ENCODE peak calls at places on chromosomes 2 and 18, in six cellular contexts. I, B, J, U, T and L are unnamed samples.

GRCh38 chr2:44722002-44722625 is 219.4 kb upstream of the SIX3 start:
- DNase-seq in I (peak; percentile 6), B (no peak), J (no peak), U (no peak), T (no peak), L (no peak)

GRCh38 chr2:218421027-218421426 is 2.1 kb downstream of the VIL1 start:
- DNase-seq in I (no peak), B (no peak), J (no peak), U (peak; percentile 17), T (no peak), L (no peak)

GRCh38 chr2:164920430-164920829 is 34.9 kb downstream of the SLC38A11 start:
- DNase-seq in I (peak; percentile 96), B (no peak), J (peak; percentile 96), U (no peak), T (peak; percentile 65), L (no peak)

GRCh38 chr18:29063346-29063745 is 886.4 kb upstream of the CDH2 start:
- DNase-seq in I (no peak), B (no peak), J (peak; percentile 37), U (no peak), T (no peak), L (no peak)

GRCh38 chr2:18406219-18406618 is 154.2 kb downstream of the RDH14 start:
- DNase-seq in I (no peak), B (no peak), J (no peak), U (no peak), T (no peak), L (no peak)

GRCh38 chr2:164967781-164968228 is 12.5 kb upstream of the SLC38A11 start:
- DNase-seq in I (peak; percentile 79), B (no peak), J (peak; percentile 99), U (no peak), T (peak; percentile 64), L (no peak)

GRCh38 chr2:217527586-217528202 is 475.1 kb downstream of the TNS1 start:
- DNase-seq in I (peak; percentile 95), B (no peak), J (peak; percentile 52), U (no peak), T (no peak), L (no peak)

GRCh38 chr18:48709371-48709770 is 170.5 kb downstream of the CTIF start:
- DNase-seq in I (no peak), B (no peak), J (no peak), U (peak; percentile 40), T (no peak), L (no peak)

GRCh38 chr18:37246779-37247340 is 318.7 kb downstream of the CELF4 start:
- DNase-seq in I (no peak), B (no peak), J (no peak), U (no peak), T (no peak), L (no peak)

GRCh38 chr2:223109341-223109740 is 57.4 kb downstream of the KCNE4 start:
- DNase-seq in I (peak; percentile 43), B (no peak), J (no peak), U (no peak), T (no peak), L (no peak)

GRCh38 chr2:55771612-55772011 is 78.0 kb upstream of the PNPT1 start:
- DNase-seq in I (peak; percentile 74), B (no peak), J (peak; percentile 67), U (no peak), T (peak; percentile 53), L (no peak)

GRCh38 chr2:43942001-43942400 is 53.8 kb downstream of the LRPPRC start:
- DNase-seq in I (no peak), B (no peak), J (peak; percentile 1), U (no peak), T (no peak), L (no peak)

GRCh38 chr2:174599310-174599941 is 1.8 kb upstream of the WIPF1 start:
- DNase-seq in I (no peak), B (no peak), J (no peak), U (no peak), T (no peak), L (no peak)

GRCh38 chr2:7707723-7708122 is 790.5 kb downstream of the RNF144A start:
- DNase-seq in I (peak; percentile 82), B (no peak), J (peak; percentile 51), U (no peak), T (no peak), L (no peak)

GRCh38 chr2:191566347-191566746 is 111.6 kb upstream of the NABP1 start:
- DNase-seq in I (peak; percentile 71), B (peak; percentile 57), J (peak; percentile 59), U (no peak), T (peak; percentile 77), L (peak; percentile 16)

GRCh38 chr2:26438926-26439325 is 37.2 kb downstream of the DRC1 start:
- DNase-seq in I (peak; percentile 40), B (no peak), J (no peak), U (no peak), T (no peak), L (no peak)

GRCh38 chr2:184067502-184067901 is 530.8 kb upstream of the ZNF804A start:
- DNase-seq in I (no peak), B (no peak), J (no peak), U (no peak), T (no peak), L (no peak)

GRCh38 chr18:30920757-30921156 is 121.8 kb downstream of the DSC3 start:
- DNase-seq in I (no peak), B (no peak), J (no peak), U (no peak), T (no peak), L (no peak)

GRCh38 chr2:7794916-7795315 is 877.7 kb downstream of the RNF144A start:
- DNase-seq in I (no peak), B (no peak), J (no peak), U (no peak), T (no peak), L (no peak)

GRCh38 chr2:84782717-84783442 is 98.0 kb downstream of the TRABD2A start:
- DNase-seq in I (peak; percentile 9), B (peak; percentile 73), J (peak; percentile 17), U (no peak), T (no peak), L (peak; percentile 73)

GRCh38 chr2:11785611-11785940 is 39.1 kb downstream of the LPIN1 start:
- DNase-seq in I (no peak), B (no peak), J (no peak), U (no peak), T (no peak), L (no peak)
- H3K36me3 ChIP-seq in I (peaks cover 9% of the 10 kb centered on the region), B (peaks cover 72% of the 10 kb centered on the region), J (peaks cover 54% of the 10 kb centered on the region), U (peaks cover 22% of the 10 kb centered on the region), T (peaks cover 3% of the 10 kb centered on the region), L (peaks cover 21% of the 10 kb centered on the region)

GRCh38 chr18:22816266-22817176 is 116.6 kb upstream of the RBBP8 start:
- DNase-seq in I (no peak), B (no peak), J (no peak), U (no peak), T (peak; percentile 41), L (no peak)

GRCh38 chr18:22814329-22814703 is 118.8 kb upstream of the RBBP8 start:
- DNase-seq in I (no peak), B (no peak), J (no peak), U (no peak), T (no peak), L (no peak)

GRCh38 chr18:22817844-22818243 is 115.3 kb upstream of the RBBP8 start:
- DNase-seq in I (no peak), B (no peak), J (peak; percentile 52), U (no peak), T (no peak), L (no peak)

DNA sequence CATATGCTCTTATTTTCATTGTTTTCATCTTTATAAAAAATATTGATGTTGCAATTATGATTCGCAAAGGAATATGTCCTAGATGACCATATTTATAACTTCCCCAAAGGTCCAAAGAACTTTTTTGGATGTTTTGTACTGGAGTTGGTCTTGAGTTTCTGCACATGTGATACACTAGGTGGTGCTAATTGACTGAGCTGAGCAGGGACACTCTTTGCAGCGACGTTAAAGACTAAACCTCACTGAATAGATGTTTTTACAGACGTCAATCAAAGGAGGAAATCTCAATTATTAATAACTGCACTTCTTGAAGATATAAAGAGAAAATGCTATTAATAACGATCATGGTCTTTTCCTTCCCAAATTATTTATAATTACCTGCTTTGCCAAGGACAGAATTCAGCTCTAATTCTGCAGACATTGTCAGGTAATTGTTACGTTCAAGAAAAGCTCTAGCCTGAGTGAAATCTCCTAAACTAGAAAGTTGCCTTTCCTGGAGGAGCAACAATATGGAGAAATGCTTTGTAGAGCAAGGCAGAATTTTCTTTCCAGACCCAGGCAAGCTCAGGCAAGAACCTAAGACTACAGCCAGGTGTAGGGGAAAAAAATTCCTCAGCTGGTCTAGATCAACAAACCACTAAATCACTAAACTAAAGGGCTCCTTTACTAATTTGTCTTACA is 119.3 kb upstream of the RBBP8 start:
- DNase-seq in I (peak; percentile 71), B (no peak), J (peak; percentile 65), U (no peak), T (peak; percentile 57), L (peak; percentile 27)
- H3K4me3 ChIP-seq in I (no peak overlapping the region), B (no peak overlapping the region), J (no peak overlapping the region), U (no peak overlapping the region), T (no peak overlapping the region), L (no peak overlapping the region)

GRCh38 chr18:9296233-9297006 is 38.2 kb upstream of the TWSG1 start:
- DNase-seq in I (no peak), B (no peak), J (peak; percentile 18), U (no peak), T (no peak), L (no peak)

GRCh38 chr18:9290171-9290570 is 44.4 kb upstream of the TWSG1 start:
- DNase-seq in I (no peak), B (no peak), J (peak; percentile 75), U (no peak), T (no peak), L (no peak)

GRCh38 chr18:9293948-9294347 is 40.6 kb upstream of the TWSG1 start:
- DNase-seq in I (no peak), B (no peak), J (no peak), U (no peak), T (no peak), L (no peak)

GRCh38 chr18:9289698-9290097 is 44.9 kb upstream of the TWSG1 start:
- DNase-seq in I (no peak), B (no peak), J (no peak), U (no peak), T (no peak), L (no peak)

DNA sequence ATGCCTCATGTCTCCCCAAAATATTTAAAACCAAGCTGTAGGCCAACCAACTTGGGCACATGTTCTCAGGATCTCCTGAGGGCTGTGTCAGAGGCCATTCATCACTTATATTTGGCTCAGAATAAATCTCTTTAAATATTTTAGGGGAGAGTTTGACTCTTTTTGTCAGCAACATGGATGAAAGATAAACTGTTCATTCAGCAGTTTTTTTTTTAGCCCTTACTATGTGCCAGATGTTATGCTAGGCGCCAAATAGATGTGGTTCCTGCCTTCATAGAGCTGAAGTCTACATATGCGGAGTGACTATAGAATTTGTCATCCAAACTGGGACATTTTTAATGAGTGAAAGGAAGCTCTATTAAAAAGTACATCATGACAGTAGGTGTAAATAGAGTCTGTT is 42.5 kb upstream of the TWSG1 start:
- DNase-seq in I (no peak), B (no peak), J (no peak), U (no peak), T (no peak), L (no peak)
- H3K9me3 ChIP-seq in I (no peaks in the 10 kb centered on the region), B (no peaks in the 10 kb centered on the region), J (peaks cover 12% of the 10 kb centered on the region), U (peaks cover 18% of the 10 kb centered on the region), T (no peaks in the 10 kb centered on the region), L (no peaks in the 10 kb centered on the region)

DNA sequence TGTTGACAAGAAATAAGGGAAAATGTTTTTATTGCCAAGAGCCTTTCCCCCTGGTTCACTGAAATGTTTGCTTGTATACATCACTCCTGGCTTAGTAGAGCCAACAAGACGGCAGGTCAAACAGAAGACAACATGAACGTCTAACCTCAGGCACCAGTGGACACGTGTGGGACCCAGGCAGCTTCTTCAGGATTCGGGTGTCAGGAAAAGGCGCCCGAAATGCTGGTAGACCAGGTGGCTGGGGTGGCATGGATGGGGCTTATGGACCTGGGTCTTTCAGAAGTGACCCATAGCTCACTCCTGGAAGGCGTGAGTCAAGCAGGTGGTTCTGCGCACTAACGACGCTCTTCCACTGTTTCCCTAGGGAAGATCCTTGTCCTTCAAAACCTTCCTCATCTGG is 23.3 kb upstream of the NFATC1 start:
- DNase-seq in I (no peak), B (no peak), J (no peak), U (no peak), T (no peak), L (no peak)
- H3K36me3 ChIP-seq in I (no peaks in the 10 kb centered on the region), B (no peaks in the 10 kb centered on the region), J (peaks cover 9% of the 10 kb centered on the region), U (no peaks in the 10 kb centered on the region), T (no peaks in the 10 kb centered on the region), L (no peaks in the 10 kb centered on the region)